ENCODE peak calls at places on chromosomes 2 and 18, in four cellular contexts. I is amniotic epithelial cell, U is fibroblast of villous mesenchyme, M is suprapubic skin. L is an unnamed sample.

GRCh38 chr18:392926-393325 is 107.6 kb downstream of the COLEC12 start:
- DNase-seq in I (no peak), U (no peak), M (no peak), L (peak)

GRCh38 chr2:168166902-168167510 is 80.4 kb downstream of the STK39 start:
- DNase-seq in I (peak), U (peak), M (no peak), L (no peak)

GRCh38 chr18:55272510-55273243 is 313.4 kb upstream of the CCDC68 start:
- DNase-seq in I (peak), U (peak), M (no peak), L (no peak)

GRCh38 chr18:45447364-45448265 is 167.7 kb upstream of the SLC14A2 start:
- DNase-seq in I (no peak), U (no peak), M (no peak), L (no peak)

GRCh38 chr2:100234141-100234540 is 88.2 kb downstream of the LONRF2 start:
- DNase-seq in I (peak), U (no peak), M (no peak), L (no peak)

GRCh38 chr2:175156534-175156933 is 11.5 kb downstream of the ATF2 start:
- DNase-seq in I (no peak), U (no peak), M (no peak), L (no peak)

GRCh38 chr2:28292491-28292890 is 100.2 kb upstream of the FOSL2 start:
- DNase-seq in I (peak), U (no peak), M (no peak), L (no peak)

GRCh38 chr2:54360055-54360792 is 95.9 kb upstream of the SPTBN1 start:
- DNase-seq in I (peak), U (peak), M (no peak), L (peak)

GRCh38 chr18:47050468-47050867 is 15.0 kb upstream of the ELOA2 start:
- DNase-seq in I (peak), U (peak), M (no peak), L (peak)

GRCh38 chr2:33236457-33236856 is 240.0 kb upstream of the RASGRP3 start:
- DNase-seq in I (peak), U (peak), M (no peak), L (no peak)

GRCh38 chr18:77062518-77063003 is 70.0 kb downstream of the MBP start:
- DNase-seq in I (peak), U (peak), M (no peak), L (no peak)

GRCh38 chr2:27408601-27409320 is 630 bp downstream of the PPM1G start:
- DNase-seq in I (no peak), U (no peak), M (no peak), L (no peak)

GRCh38 chr2:136117391-136117841 is 533 bp downstream of the CXCR4 start:
- DNase-seq in I (peak), U (peak), M (no peak), L (peak)